ENCODE peak calls at places on chromosome 20, in ten cellular contexts. B, O, C, E, Y, K, T, A, X and U are unnamed samples.

GRCh38 chr20:45834797-45835161 is 1.2 kb downstream of the SNX21 start:
- DNase-seq in B (no peak), O (no peak), C (no peak), E (no peak), Y (no peak), K (no peak), T (no peak), A (no peak), X (no peak), U (no peak)

GRCh38 chr20:4944518-4944917 is 56.8 kb downstream of the SLC23A2 start:
- DNase-seq in B (no peak), O (no peak), C (no peak), E (no peak), Y (no peak), K (no peak), T (peak; percentile 53), A (peak; percentile 17), X (no peak), U (no peak)

GRCh38 chr20:40646321-40647212 is 42.5 kb downstream of the MAFB start:
- DNase-seq in B (no peak), O (peak; percentile 64), C (no peak), E (no peak), Y (no peak), K (no peak), T (no peak), A (peak; percentile 15), X (no peak), U (no peak)

GRCh38 chr20:10553326-10553984 is 118.3 kb downstream of the SLX4IP start:
- DNase-seq in B (peak; percentile 46), O (peak; percentile 84), C (peak; percentile 84), E (peak; percentile 85), Y (peak; percentile 77), K (peak; percentile 81), T (peak; percentile 80), A (peak; percentile 84), X (peak; percentile 75), U (peak; percentile 37)

GRCh38 chr20:17525650-17526049 is 5.5 kb downstream of the BFSP1 start:
- DNase-seq in B (no peak), O (peak; percentile 22), C (peak; percentile 50), E (peak; percentile 75), Y (peak; percentile 41), K (no peak), T (peak; percentile 16), A (peak; percentile 47), X (no peak), U (no peak)

GRCh38 chr20:11261533-11262000 is 587.8 kb upstream of the JAG1 start:
- DNase-seq in B (no peak), O (no peak), C (no peak), E (peak; percentile 35), Y (no peak), K (no peak), T (peak; percentile 96), A (peak; percentile 77), X (no peak), U (no peak)

GRCh38 chr20:45441746-45442145 is 25.8 kb downstream of the PIGT start:
- DNase-seq in B (no peak), O (no peak), C (no peak), E (no peak), Y (no peak), K (no peak), T (no peak), A (no peak), X (no peak), U (no peak)

GRCh38 chr20:39356913-39357312 is 394.8 kb downstream of the DHX35 start:
- DNase-seq in B (no peak), O (no peak), C (no peak), E (no peak), Y (no peak), K (no peak), T (peak; percentile 6), A (no peak), X (no peak), U (no peak)

GRCh38 chr20:36852187-36852586 is 23.8 kb upstream of the TLDC2 start:
- DNase-seq in B (no peak), O (no peak), C (no peak), E (no peak), Y (no peak), K (no peak), T (no peak), A (no peak), X (no peak), U (no peak)

GRCh38 chr20:36848677-36849076 is 27.3 kb upstream of the TLDC2 start:
- DNase-seq in B (no peak), O (no peak), C (no peak), E (no peak), Y (no peak), K (no peak), T (no peak), A (no peak), X (no peak), U (no peak)

GRCh38 chr20:36849333-36850065 is 26.4 kb upstream of the TLDC2 start:
- DNase-seq in B (no peak), O (no peak), C (no peak), E (no peak), Y (no peak), K (no peak), T (no peak), A (no peak), X (no peak), U (no peak)

GRCh38 chr20:36851490-36851889 is 24.4 kb upstream of the TLDC2 start:
- DNase-seq in B (no peak), O (no peak), C (no peak), E (no peak), Y (no peak), K (no peak), T (no peak), A (no peak), X (no peak), U (no peak)

DNA sequence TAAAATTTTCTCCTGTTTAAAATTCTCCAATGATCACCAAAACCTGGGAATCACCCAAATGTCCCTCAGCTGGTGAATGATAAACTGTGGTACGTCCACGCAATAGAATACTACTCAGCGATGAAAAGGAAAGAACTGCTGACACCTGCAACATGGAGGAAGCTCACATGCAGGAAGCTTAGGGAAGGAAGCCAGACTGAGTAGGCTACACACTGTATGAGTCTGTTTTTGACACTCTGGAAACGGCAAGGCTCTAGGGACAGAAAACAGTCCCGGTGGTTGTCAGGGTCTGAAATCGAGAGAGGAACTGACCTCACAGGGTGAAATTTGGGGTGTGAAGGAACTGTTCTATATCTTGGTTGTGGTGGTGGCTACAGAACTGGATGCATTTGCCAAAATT is 25.2 kb upstream of the TLDC2 start:
- DNase-seq in B (no peak), O (no peak), C (no peak), E (no peak), Y (no peak), K (no peak), T (no peak), A (no peak), X (no peak), U (no peak)
- TF ChIP-seq CTCF in B (no peak), O (no peak), C (no peak), E (no peak), Y (no peak), K (no peak), T (no peak), A (no peak), X (no peak), U (no peak)

DNA sequence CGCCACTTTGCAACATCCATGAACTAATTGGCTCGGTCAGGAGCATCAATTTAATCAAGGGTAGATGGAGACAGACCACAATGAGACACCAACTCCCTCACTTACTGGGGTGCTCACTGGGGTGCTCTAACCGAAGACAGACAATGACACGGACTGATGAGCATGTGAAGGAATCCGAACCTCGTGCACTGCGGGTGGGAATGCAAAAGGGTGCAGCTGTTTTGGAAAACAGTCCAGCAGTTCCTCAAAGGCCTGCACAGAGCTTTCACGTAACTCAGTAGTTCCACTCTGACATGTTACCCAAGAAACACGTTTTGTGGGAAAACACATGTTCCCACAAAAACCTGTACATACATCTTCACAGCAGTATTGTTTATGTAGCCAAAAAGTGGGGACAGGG is 26.8 kb downstream of the ANKRD60 start:
- DNase-seq in B (no peak), O (no peak), C (no peak), E (no peak), Y (no peak), K (no peak), T (no peak), A (no peak), X (no peak), U (no peak)
- H3K4me3 ChIP-seq in B (no peak overlapping the region), O (no peak overlapping the region), C (no peak overlapping the region), E (no peak overlapping the region), Y (no peak overlapping the region), K (no peak overlapping the region), T (no peak overlapping the region), A (no peak overlapping the region), X (no peak overlapping the region), U (no peak overlapping the region)

DNA sequence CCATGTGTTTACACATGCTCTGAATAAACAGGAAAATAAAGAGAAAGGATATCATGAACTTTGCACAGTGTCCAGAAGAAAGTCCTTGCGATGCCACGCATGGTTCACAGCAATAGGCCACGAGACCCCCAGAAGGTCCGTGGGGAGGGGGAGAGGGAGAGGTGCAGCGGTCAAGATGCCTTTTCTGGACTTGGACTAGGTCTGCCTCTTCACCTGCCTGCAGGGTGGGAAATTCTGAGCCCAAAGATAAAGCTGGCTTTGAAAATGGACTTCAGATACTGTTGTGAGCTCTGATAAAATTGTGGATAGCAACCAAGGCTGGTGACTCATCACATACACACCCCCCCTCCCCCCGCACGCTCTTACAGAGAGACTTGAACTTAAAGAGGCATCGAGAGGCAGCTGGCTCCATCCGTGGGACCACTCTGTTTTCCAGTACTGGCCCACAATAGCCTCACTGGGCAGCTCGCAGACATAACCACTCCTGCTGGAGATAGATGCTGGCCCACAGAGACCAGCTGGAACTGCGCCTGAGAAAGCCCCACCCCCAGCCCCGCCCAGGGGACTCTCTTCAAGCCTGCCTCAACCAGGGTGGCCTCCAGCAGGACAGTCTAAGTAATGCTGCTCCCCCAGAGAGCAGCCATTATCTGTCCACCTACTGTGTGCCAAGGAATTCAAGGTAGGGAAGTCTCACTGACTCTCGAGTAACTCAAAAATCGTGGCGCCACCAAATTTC is 21.2 kb upstream of the NFATC2 start:
- DNase-seq in B (no peak), O (peak; percentile 94), C (peak; percentile 68), E (peak; percentile 91), Y (peak; percentile 41), K (peak; percentile 83), T (peak; percentile 80), A (peak; percentile 88), X (peak; percentile 90), U (peak; percentile 69)
- TF ChIP-seq CTCF in B (no peak), O (no peak), C (no peak), E (peak; percentile 7), Y (no peak), K (no peak), T (peak; percentile 7), A (no peak), X (no peak), U (peak; percentile 9)

DNA sequence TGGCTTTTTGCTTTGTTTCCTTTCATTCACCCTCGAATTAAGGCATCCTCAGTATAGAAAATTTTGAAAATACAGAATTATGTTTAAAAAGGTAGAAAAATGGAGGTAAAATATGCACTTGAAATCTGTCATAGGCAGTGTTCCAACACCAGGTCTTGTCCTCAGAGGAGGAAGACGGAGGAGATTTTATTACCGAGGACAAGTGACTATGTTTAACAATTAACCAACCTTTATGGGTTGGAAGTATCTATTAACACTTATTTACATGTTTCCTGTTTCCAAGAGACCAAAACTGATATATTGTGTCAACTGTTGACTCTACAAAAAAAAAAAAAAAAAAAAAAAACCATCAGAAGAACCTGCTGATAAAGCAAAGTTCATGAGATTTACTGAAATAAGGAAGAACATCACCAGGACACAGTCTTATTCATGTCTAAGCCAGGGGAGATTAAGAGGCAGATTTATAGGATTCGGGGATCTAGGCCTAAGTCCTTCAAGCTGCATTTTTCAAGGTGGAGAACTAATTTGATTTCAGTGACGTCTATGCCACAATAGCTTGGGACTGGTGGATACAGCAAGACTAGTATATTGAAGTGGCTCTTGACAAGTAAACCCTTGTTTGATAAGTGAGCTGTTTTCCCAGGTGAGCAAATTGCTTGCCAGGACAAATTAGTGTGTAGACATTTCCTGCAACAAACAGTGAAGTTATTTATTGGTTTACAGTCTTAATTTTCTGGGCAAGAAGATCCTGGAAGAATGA is 126.6 kb upstream of the NAA20 start:
- DNase-seq in B (no peak), O (no peak), C (no peak), E (peak; percentile 49), Y (no peak), K (no peak), T (no peak), A (no peak), X (no peak), U (peak; percentile 25)
- H3K4me3 ChIP-seq in B (no peak overlapping the region), O (peak overlapping the region; percentile 98), C (no peak overlapping the region), E (no peak overlapping the region), Y (peak overlapping the region; percentile 27), K (no peak overlapping the region), T (no peak overlapping the region), A (no peak overlapping the region), X (peak overlapping the region; percentile 14), U (no peak overlapping the region)